ENCODE peak calls at places on chromosomes 11 and 22, in eight cellular contexts. One of them, this sample, is unnamed.

GRCh38 chr11:34105957-34106504 is 602 bp downstream of the NAT10 start:
- DNase-seq in colonic mucosa: no peak
- DNase-seq in mesendoderm: peak; percentile 16
- DNase-seq in HL-60: no peak
- DNase-seq in cardiac muscle cell: no peak
- DNase-seq in sigmoid colon: no peak
- DNase-seq in aorta: no peak
- DNase-seq in OCI-LY7: peak; percentile 23
- DNase-seq in this sample: no peak

GRCh38 chr22:38724926-38725571 is 19.3 kb downstream of the GTPBP1 start:
- DNase-seq in colonic mucosa: no peak
- DNase-seq in mesendoderm: peak; percentile 59
- DNase-seq in HL-60: no peak
- DNase-seq in cardiac muscle cell: peak; percentile 44
- DNase-seq in sigmoid colon: peak; percentile 50
- DNase-seq in aorta: no peak
- DNase-seq in OCI-LY7: peak; percentile 62
- DNase-seq in this sample: no peak

GRCh38 chr22:20080445-20080775 is 369 bp downstream of the DGCR8 start:
- DNase-seq in colonic mucosa: peak; percentile 68
- DNase-seq in mesendoderm: peak; percentile 71
- DNase-seq in HL-60: no peak
- DNase-seq in cardiac muscle cell: peak; percentile 52
- DNase-seq in sigmoid colon: peak; percentile 84
- DNase-seq in aorta: peak; percentile 89
- DNase-seq in OCI-LY7: peak; percentile 76
- DNase-seq in this sample: peak; percentile 68

GRCh38 chr11:106381895-106382294 is 304.4 kb downstream of the AASDHPPT start:
- DNase-seq in colonic mucosa: no peak
- DNase-seq in mesendoderm: peak; percentile 78
- DNase-seq in HL-60: no peak
- DNase-seq in cardiac muscle cell: no peak
- DNase-seq in sigmoid colon: no peak
- DNase-seq in aorta: no peak
- DNase-seq in OCI-LY7: no peak
- DNase-seq in this sample: no peak

GRCh38 chr11:109480251-109480650 is 58.3 kb downstream of the C11orf87 start:
- DNase-seq in colonic mucosa: no peak
- DNase-seq in mesendoderm: peak; percentile 40
- DNase-seq in HL-60: no peak
- DNase-seq in cardiac muscle cell: no peak
- DNase-seq in sigmoid colon: no peak
- DNase-seq in aorta: no peak
- DNase-seq in OCI-LY7: no peak
- DNase-seq in this sample: no peak

GRCh38 chr11:73577496-73577917 is 20.4 kb downstream of the FAM168A start:
- DNase-seq in colonic mucosa: no peak
- DNase-seq in mesendoderm: no peak
- DNase-seq in HL-60: no peak
- DNase-seq in cardiac muscle cell: no peak
- DNase-seq in sigmoid colon: no peak
- DNase-seq in aorta: no peak
- DNase-seq in OCI-LY7: no peak
- DNase-seq in this sample: no peak

GRCh38 chr11:119166368-119167076 is 2.0 kb upstream of the NLRX1 start:
- DNase-seq in colonic mucosa: no peak
- DNase-seq in mesendoderm: no peak
- DNase-seq in HL-60: no peak
- DNase-seq in cardiac muscle cell: peak; percentile 38
- DNase-seq in sigmoid colon: no peak
- DNase-seq in aorta: no peak
- DNase-seq in OCI-LY7: no peak
- DNase-seq in this sample: no peak

GRCh38 chr11:44011797-44012196 is 36.0 kb upstream of the ACCSL start:
- DNase-seq in colonic mucosa: peak; percentile 7
- DNase-seq in mesendoderm: no peak
- DNase-seq in HL-60: no peak
- DNase-seq in cardiac muscle cell: no peak
- DNase-seq in sigmoid colon: no peak
- DNase-seq in aorta: no peak
- DNase-seq in OCI-LY7: no peak
- DNase-seq in this sample: no peak

GRCh38 chr22:20786536-20786979 is 12.6 kb downstream of the SERPIND1 start:
- DNase-seq in colonic mucosa: no peak
- DNase-seq in mesendoderm: no peak
- DNase-seq in HL-60: no peak
- DNase-seq in cardiac muscle cell: no peak
- DNase-seq in sigmoid colon: no peak
- DNase-seq in aorta: no peak
- DNase-seq in OCI-LY7: no peak
- DNase-seq in this sample: no peak

GRCh38 chr11:129589190-129589589 is 213.5 kb downstream of the BARX2 start:
- DNase-seq in colonic mucosa: no peak
- DNase-seq in mesendoderm: peak; percentile 98
- DNase-seq in HL-60: no peak
- DNase-seq in cardiac muscle cell: no peak
- DNase-seq in sigmoid colon: no peak
- DNase-seq in aorta: no peak
- DNase-seq in OCI-LY7: no peak
- DNase-seq in this sample: no peak

GRCh38 chr22:37012262-37012904 is 6.9 kb downstream of the TST start:
- DNase-seq in colonic mucosa: peak; percentile 89
- DNase-seq in mesendoderm: no peak
- DNase-seq in HL-60: no peak
- DNase-seq in cardiac muscle cell: no peak
- DNase-seq in sigmoid colon: no peak
- DNase-seq in aorta: no peak
- DNase-seq in OCI-LY7: no peak
- DNase-seq in this sample: peak; percentile 55

GRCh38 chr22:45504703-45505341 is 2.1 kb downstream of the FBLN1 start:
- DNase-seq in colonic mucosa: no peak
- DNase-seq in mesendoderm: peak; percentile 79
- DNase-seq in HL-60: no peak
- DNase-seq in cardiac muscle cell: peak; percentile 81
- DNase-seq in sigmoid colon: no peak
- DNase-seq in aorta: peak; percentile 78
- DNase-seq in OCI-LY7: no peak
- DNase-seq in this sample: peak; percentile 73
- H3K27ac ChIP-seq in colonic mucosa: peak overlapping the region; percentile 44
- H3K27ac ChIP-seq in mesendoderm: peak overlapping the region; percentile 93
- H3K27ac ChIP-seq in HL-60: no peak overlapping the region
- H3K27ac ChIP-seq in cardiac muscle cell: peak overlapping the region; percentile 88
- H3K27ac ChIP-seq in sigmoid colon: peak overlapping the region; percentile 80
- H3K27ac ChIP-seq in aorta: peak overlapping the region; percentile 14
- H3K27ac ChIP-seq in OCI-LY7: no peak overlapping the region
- H3K27ac ChIP-seq in this sample: peak overlapping the region; percentile 86

DNA sequence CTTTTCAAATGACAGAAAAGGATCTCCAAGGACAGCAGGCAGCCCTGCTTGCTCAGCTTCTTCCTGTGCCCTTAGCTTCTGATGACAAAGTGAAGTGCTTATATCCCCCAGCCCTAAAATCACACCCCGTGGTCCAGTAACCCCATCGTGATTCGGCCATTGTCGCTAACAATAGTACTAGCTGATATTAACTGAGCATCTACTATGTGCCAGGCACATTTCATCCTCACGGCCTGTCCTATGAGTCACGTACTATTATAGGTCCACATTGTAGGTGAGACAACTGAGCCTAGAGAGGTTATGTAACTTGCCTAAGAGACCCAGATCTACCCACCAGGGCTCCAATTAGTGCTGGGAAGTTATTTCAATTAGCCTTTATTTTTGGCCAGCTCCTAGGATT is 6.1 kb downstream of the SCN4B start:
- DNase-seq in colonic mucosa: no peak
- DNase-seq in mesendoderm: no peak
- DNase-seq in HL-60: no peak
- DNase-seq in cardiac muscle cell: no peak
- DNase-seq in sigmoid colon: no peak
- DNase-seq in aorta: no peak
- DNase-seq in OCI-LY7: no peak
- DNase-seq in this sample: no peak
- H3K27ac ChIP-seq in colonic mucosa: no peak overlapping the region
- H3K27ac ChIP-seq in mesendoderm: no peak overlapping the region
- H3K27ac ChIP-seq in HL-60: no peak overlapping the region
- H3K27ac ChIP-seq in cardiac muscle cell: no peak overlapping the region
- H3K27ac ChIP-seq in sigmoid colon: no peak overlapping the region
- H3K27ac ChIP-seq in aorta: no peak overlapping the region
- H3K27ac ChIP-seq in OCI-LY7: no peak overlapping the region
- H3K27ac ChIP-seq in this sample: peak overlapping the region; percentile 71

DNA sequence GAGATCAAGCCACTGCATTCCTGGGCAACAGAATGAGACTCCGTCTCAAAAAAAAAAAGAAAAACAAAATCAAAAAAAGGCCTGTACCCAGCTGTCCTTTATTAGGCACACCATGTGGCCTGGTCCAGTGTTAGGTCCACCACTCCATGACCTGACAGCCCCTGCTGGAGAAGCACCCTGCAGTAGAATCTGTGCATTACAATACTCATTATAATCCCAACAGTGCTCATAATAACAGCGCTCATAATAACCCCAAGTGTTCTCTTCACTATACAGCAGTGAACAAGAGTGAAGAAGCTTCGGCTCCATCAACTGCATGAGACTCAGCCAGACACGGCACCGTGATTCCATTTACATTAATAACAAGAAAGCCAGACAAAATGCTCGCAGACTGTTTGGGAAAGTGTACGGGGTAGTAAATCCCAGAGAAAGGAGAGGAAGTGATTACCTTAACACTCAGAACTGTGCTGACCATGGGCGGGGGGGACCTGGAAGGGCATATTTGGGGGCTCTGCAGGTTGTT is 8.9 kb upstream of the EHD1 start:
- DNase-seq in colonic mucosa: no peak
- DNase-seq in mesendoderm: no peak
- DNase-seq in HL-60: no peak
- DNase-seq in cardiac muscle cell: no peak
- DNase-seq in sigmoid colon: no peak
- DNase-seq in aorta: no peak
- DNase-seq in OCI-LY7: peak; percentile 45
- DNase-seq in this sample: no peak
- H3K27ac ChIP-seq in colonic mucosa: peak overlapping the region; percentile 94
- H3K27ac ChIP-seq in mesendoderm: no peak overlapping the region
- H3K27ac ChIP-seq in HL-60: peak overlapping the region; percentile 31
- H3K27ac ChIP-seq in cardiac muscle cell: no peak overlapping the region
- H3K27ac ChIP-seq in sigmoid colon: peak overlapping the region; percentile 81
- H3K27ac ChIP-seq in aorta: no peak overlapping the region
- H3K27ac ChIP-seq in OCI-LY7: peak overlapping the region; percentile 44
- H3K27ac ChIP-seq in this sample: peak overlapping the region; percentile 76

GRCh38 chr22:45200862-45201511 is 37.3 kb downstream of the NUP50 start:
- DNase-seq in colonic mucosa: no peak
- DNase-seq in mesendoderm: peak; percentile 66
- DNase-seq in HL-60: no peak
- DNase-seq in cardiac muscle cell: peak; percentile 29
- DNase-seq in sigmoid colon: peak; percentile 53
- DNase-seq in aorta: peak; percentile 61
- DNase-seq in OCI-LY7: no peak
- DNase-seq in this sample: no peak

GRCh38 chr22:45203150-45203974 is 37.3 kb downstream of the KIAA0930 start:
- DNase-seq in colonic mucosa: no peak
- DNase-seq in mesendoderm: no peak
- DNase-seq in HL-60: no peak
- DNase-seq in cardiac muscle cell: no peak
- DNase-seq in sigmoid colon: peak; percentile 61
- DNase-seq in aorta: peak; percentile 69
- DNase-seq in OCI-LY7: no peak
- DNase-seq in this sample: no peak

GRCh38 chr22:45202333-45203149 is 38.2 kb downstream of the KIAA0930 start:
- DNase-seq in colonic mucosa: no peak
- DNase-seq in mesendoderm: no peak
- DNase-seq in HL-60: no peak
- DNase-seq in cardiac muscle cell: no peak
- DNase-seq in sigmoid colon: peak; percentile 63
- DNase-seq in aorta: peak; percentile 77
- DNase-seq in OCI-LY7: no peak
- DNase-seq in this sample: no peak

GRCh38 chr22:45200230-45200629 is 36.5 kb downstream of the NUP50 start:
- DNase-seq in colonic mucosa: no peak
- DNase-seq in mesendoderm: no peak
- DNase-seq in HL-60: no peak
- DNase-seq in cardiac muscle cell: no peak
- DNase-seq in sigmoid colon: peak; percentile 37
- DNase-seq in aorta: peak; percentile 63
- DNase-seq in OCI-LY7: no peak
- DNase-seq in this sample: no peak

DNA sequence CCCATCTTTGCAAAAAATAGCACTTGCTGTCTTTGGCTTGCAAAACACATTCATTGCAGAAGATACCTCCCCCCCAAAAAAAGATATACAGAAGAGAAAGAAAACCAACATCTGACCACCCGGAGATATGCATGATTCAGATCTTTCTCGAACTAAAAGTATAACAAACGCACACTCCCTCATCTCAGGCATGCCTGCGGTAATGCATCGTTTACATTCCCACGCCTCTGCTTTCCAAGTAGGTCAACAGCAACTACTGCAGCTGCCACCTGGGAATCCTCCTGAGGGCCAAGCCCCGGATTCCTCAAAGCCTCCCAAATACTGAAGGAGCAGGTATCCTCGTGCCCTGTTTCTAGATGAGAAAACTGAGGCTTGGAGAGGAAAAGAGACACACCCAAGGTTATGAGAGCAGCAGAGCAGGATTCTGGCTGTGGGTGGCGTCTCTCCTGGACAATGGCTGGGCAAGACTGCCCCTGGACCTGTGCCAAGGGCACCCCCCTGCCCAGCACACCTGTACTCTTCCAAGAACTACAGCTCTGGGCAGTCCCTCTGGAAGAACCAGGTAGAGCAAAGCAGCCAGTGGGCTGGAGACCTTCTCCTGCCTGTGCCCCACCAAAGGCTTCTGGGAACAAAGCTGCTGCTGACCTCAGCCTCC is 38.1 kb downstream of the NUP50 start:
- DNase-seq in colonic mucosa: no peak
- DNase-seq in mesendoderm: no peak
- DNase-seq in HL-60: no peak
- DNase-seq in cardiac muscle cell: peak; percentile 78
- DNase-seq in sigmoid colon: peak; percentile 58
- DNase-seq in aorta: peak; percentile 46
- DNase-seq in OCI-LY7: no peak
- DNase-seq in this sample: no peak
- H3K27ac ChIP-seq in colonic mucosa: no peak overlapping the region
- H3K27ac ChIP-seq in mesendoderm: no peak overlapping the region
- H3K27ac ChIP-seq in HL-60: no peak overlapping the region
- H3K27ac ChIP-seq in cardiac muscle cell: no peak overlapping the region
- H3K27ac ChIP-seq in sigmoid colon: peak overlapping the region; percentile 52
- H3K27ac ChIP-seq in aorta: no peak overlapping the region
- H3K27ac ChIP-seq in OCI-LY7: no peak overlapping the region
- H3K27ac ChIP-seq in this sample: no peak overlapping the region

This sample was measured in left ventricle myocardium inferior.